ENCODE peak calls at places on chromosome 17, in nine cellular contexts. U is body of pancreas, R is spleen, A is bronchial epithelial cell, X is GM12878, V is fibroblast of lung, M is foreskin fibroblast, I is cardiac fibroblast, S is lower leg skin. K is an unnamed sample.

GRCh38 chr17:48545022-48545376 is at the start of gene HOXB2:
- DNase-seq in U (no peak), R (no peak), A (no peak), X (no peak), V (no peak), M (peak; percentile 78), I (peak; percentile 73), S (no peak), K (peak; percentile 66)

GRCh38 chr17:29179232-29180036 is 764 bp downstream of the MYO18A start:
- DNase-seq in U (peak; percentile 79), R (no peak), A (peak; percentile 76), X (no peak), V (no peak), M (peak; percentile 35), I (no peak), S (peak; percentile 92), K (no peak)

GRCh38 chr17:45824475-45824874 is 20.2 kb upstream of the SPPL2C start:
- DNase-seq in U (no peak), R (no peak), A (no peak), X (no peak), V (no peak), M (no peak), I (no peak), S (no peak), K (no peak)

GRCh38 chr17:37391146-37391545 is 15.4 kb downstream of the C17orf78 start:
- DNase-seq in U (no peak), R (no peak), A (no peak), X (no peak), V (peak; percentile 29), M (peak; percentile 20), I (peak; percentile 26), S (no peak), K (no peak)

GRCh38 chr17:15377608-15378007 is 36.2 kb upstream of the TEKT3 start:
- DNase-seq in U (peak; percentile 24), R (no peak), A (no peak), X (no peak), V (peak; percentile 89), M (peak; percentile 38), I (peak; percentile 14), S (no peak), K (peak; percentile 71)

GRCh38 chr17:81389585-81389984 is 5.7 kb upstream of the BAHCC1 start:
- DNase-seq in U (no peak), R (no peak), A (no peak), X (no peak), V (no peak), M (no peak), I (no peak), S (no peak), K (no peak)

GRCh38 chr17:81241648-81242420 is 2.7 kb downstream of the NDUFAF8 start:
- DNase-seq in U (peak; percentile 55), R (peak; percentile 90), A (peak; percentile 15), X (no peak), V (peak; percentile 19), M (peak; percentile 66), I (peak; percentile 40), S (no peak), K (peak; percentile 46)

GRCh38 chr17:66715745-66716156 is 119.2 kb upstream of the CACNG5 start:
- DNase-seq in U (no peak), R (no peak), A (peak; percentile 77), X (peak; percentile 53), V (peak; percentile 61), M (peak; percentile 68), I (peak; percentile 75), S (peak; percentile 3), K (peak; percentile 78)

GRCh38 chr17:77383613-77384608 is 243.1 kb downstream of the SEC14L1 start:
- DNase-seq in U (peak; percentile 78), R (no peak), A (peak; percentile 52), X (no peak), V (no peak), M (no peak), I (no peak), S (no peak), K (no peak)

GRCh38 chr17:75032896-75033294 is 13.9 kb downstream of the ATP5PD start:
- DNase-seq in U (no peak), R (no peak), A (no peak), X (no peak), V (no peak), M (peak; percentile 39), I (peak; percentile 40), S (no peak), K (peak; percentile 29)

GRCh38 chr17:50507871-50508572 is at the start of gene MYCBPAP:
- DNase-seq in U (peak; percentile 74), R (peak; percentile 93), A (no peak), X (peak; percentile 28), V (peak; percentile 80), M (peak; percentile 94), I (peak; percentile 77), S (peak; percentile 95), K (peak; percentile 72)

GRCh38 chr17:52758481-52758880 is 600.0 kb upstream of the CA10 start:
- DNase-seq in U (no peak), R (no peak), A (no peak), X (no peak), V (no peak), M (no peak), I (no peak), S (no peak), K (no peak)

GRCh38 chr17:300881-301280 is 51.7 kb downstream of the RPH3AL start:
- DNase-seq in U (no peak), R (peak; percentile 48), A (no peak), X (no peak), V (no peak), M (no peak), I (no peak), S (peak; percentile 78), K (no peak)

GRCh38 chr17:54270499-54270898 is 447.8 kb downstream of the KIF2B start:
- DNase-seq in U (no peak), R (no peak), A (peak; percentile 96), X (no peak), V (no peak), M (no peak), I (no peak), S (no peak), K (no peak)
- H3K4me3 ChIP-seq in U (no peak overlapping the region), R (no peak overlapping the region), A (no peak overlapping the region), X (no peak overlapping the region), V (no peak overlapping the region), M (no peak overlapping the region), I (no peak overlapping the region), S (no peak overlapping the region), K (no peak overlapping the region)

GRCh38 chr17:38577244-38577643 is 28.5 kb downstream of the SRCIN1 start:
- DNase-seq in U (no peak), R (no peak), A (no peak), X (no peak), V (no peak), M (no peak), I (no peak), S (no peak), K (no peak)
- TF ChIP-seq CTCF in U (no peak), R (no peak), A (peak; percentile 5), X (no peak), V (no peak), M (no peak), I (no peak), S (no peak), K (no peak)

DNA sequence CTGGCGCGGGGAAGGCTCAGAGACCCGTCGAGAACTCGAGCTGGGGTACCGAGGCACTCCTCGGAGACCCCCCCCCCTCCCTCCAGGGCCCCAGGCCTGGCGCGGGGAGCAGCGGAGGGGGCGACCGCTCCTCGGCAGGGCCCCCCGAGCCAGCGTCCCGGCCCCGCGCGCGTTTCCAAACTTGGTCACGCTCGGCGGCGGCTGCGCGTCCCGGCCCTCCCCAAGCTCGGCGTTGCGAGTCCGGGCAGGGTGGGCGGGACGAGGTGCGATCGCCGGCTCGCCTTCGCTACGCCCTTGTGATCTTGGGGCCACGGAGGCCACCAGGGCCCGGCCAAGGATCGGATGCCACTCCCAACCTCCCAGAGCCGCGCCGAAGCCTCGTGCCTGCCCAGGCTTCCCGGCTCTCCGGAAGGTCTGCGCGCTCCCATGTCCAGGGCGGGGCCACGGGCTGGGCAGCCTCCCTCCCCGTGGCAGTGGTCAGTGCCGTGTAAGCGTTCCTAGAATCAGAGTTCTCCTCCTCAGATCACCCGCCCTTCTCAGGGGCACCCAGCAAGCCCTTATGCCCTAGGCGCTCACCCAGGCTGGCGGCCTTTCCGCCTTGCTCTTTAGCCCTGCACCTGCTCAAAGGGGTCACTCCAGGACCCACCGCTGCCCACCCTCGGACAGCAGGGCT is 12.0 kb upstream of the MRPS23 start:
- DNase-seq in U (peak; percentile 54), R (peak; percentile 85), A (no peak), X (no peak), V (peak; percentile 41), M (peak; percentile 85), I (peak; percentile 53), S (peak; percentile 94), K (no peak)
- H3K4me3 ChIP-seq in U (no peak overlapping the region), R (peak overlapping the region; percentile 49), A (peak overlapping the region; percentile 40), X (peak overlapping the region; percentile 38), V (peak overlapping the region; percentile 18), M (peak overlapping the region; percentile 28), I (peak overlapping the region; percentile 41), S (peak overlapping the region; percentile 24), K (peak overlapping the region; percentile 40)

GRCh38 chr17:79005063-79005861 is 4.3 kb downstream of the CANT1 start:
- DNase-seq in U (peak; percentile 49), R (no peak), A (peak; percentile 63), X (no peak), V (no peak), M (no peak), I (no peak), S (peak; percentile 82), K (no peak)

GRCh38 chr17:79007504-79008381 is 1.8 kb downstream of the CANT1 start:
- DNase-seq in U (no peak), R (no peak), A (no peak), X (no peak), V (no peak), M (no peak), I (no peak), S (peak; percentile 82), K (no peak)

GRCh38 chr17:79008666-79009387 is 737 bp downstream of the CANT1 start:
- DNase-seq in U (no peak), R (peak; percentile 67), A (no peak), X (no peak), V (no peak), M (no peak), I (no peak), S (peak; percentile 82), K (no peak)

GRCh38 chr17:79006001-79006400 is 3.6 kb downstream of the CANT1 start:
- DNase-seq in U (no peak), R (no peak), A (no peak), X (no peak), V (no peak), M (no peak), I (no peak), S (peak; percentile 74), K (no peak)

DNA sequence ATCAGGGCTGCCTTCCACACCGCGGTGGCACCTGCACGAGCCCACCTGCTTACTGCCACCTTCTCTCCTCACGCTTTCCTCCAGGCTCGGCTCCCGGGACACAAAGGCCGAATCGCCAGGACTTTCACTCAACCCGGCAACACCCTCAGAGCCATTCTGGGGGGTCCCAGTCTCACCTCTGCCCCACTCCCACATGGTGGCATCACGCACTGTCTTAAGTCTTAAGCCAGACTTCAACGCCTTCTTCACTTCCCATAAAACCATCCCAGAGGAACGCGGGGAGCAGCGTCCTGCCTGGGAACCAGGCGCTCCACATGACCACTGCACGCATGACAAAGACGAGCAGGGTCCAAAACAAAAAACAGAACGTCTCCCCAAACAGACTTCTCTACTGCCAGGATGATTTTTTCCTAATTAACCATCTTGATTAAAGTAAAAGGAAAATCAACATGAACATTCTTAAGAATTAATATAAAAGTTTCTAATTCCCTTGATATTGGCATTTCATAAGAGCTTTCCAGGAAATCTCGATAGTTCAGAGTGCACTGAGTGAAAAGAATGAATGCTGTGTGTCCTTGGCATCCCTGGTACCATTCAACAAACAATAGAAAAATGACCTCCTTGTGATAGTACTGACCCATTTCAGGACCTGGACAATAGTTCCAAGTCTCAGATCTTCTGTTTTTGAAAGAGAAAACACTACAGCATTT is 2.6 kb downstream of the CANT1 start:
- DNase-seq in U (no peak), R (no peak), A (no peak), X (no peak), V (no peak), M (no peak), I (no peak), S (peak; percentile 84), K (no peak)
- TF ChIP-seq CTCF in U (no peak), R (no peak), A (no peak), X (no peak), V (no peak), M (no peak), I (no peak), S (no peak), K (no peak)

K was measured in fibroblast of pulmonary artery.